ENCODE peak calls at places on chromosomes 2 and 18, in seven cellular contexts. A is GM23248, M is HCT116, W is MM.1S, Z is PC-3, K is hepatocyte, V is GM23338. C is an unnamed sample.

GRCh38 chr2:68747918-68748317 is 13.3 kb downstream of the ARHGAP25 start:
- DNase-seq in A (no peak), M (no peak), W (no peak), Z (no peak), K (no peak), V (no peak), C (no peak)

GRCh38 chr2:184598313-184599053 is at the start of gene ZNF804A:
- DNase-seq in A (peak), M (no peak), W (peak), Z (peak), K (peak), V (peak), C (peak)

GRCh38 chr2:216012133-216012829 is 1.1 kb downstream of the MREG start:
- DNase-seq in A (peak), M (no peak), W (no peak), Z (peak), K (peak), V (no peak), C (no peak)

GRCh38 chr2:203871371-203871983 is 3.9 kb downstream of the CTLA4 start:
- DNase-seq in A (no peak), M (no peak), W (peak), Z (no peak), K (no peak), V (no peak), C (no peak)

GRCh38 chr2:64634338-64635267 is 19.1 kb downstream of the SERTAD2 start:
- DNase-seq in A (peak), M (no peak), W (no peak), Z (no peak), K (no peak), V (no peak), C (no peak)

GRCh38 chr2:203994735-203995134 is 58.2 kb downstream of the ICOS start:
- DNase-seq in A (no peak), M (no peak), W (no peak), Z (no peak), K (no peak), V (no peak), C (no peak)

GRCh38 chr2:126222316-126222715 is 433.6 kb upstream of the GYPC start:
- DNase-seq in A (no peak), M (no peak), W (no peak), Z (no peak), K (no peak), V (no peak), C (no peak)

GRCh38 chr2:79860233-79861058 is 347.6 kb downstream of the CTNNA2 start:
- DNase-seq in A (peak), M (no peak), W (peak), Z (peak), K (peak), V (peak), C (peak)

GRCh38 chr2:173720310-173720709 is 244.9 kb downstream of the SP3 start:
- DNase-seq in A (peak), M (no peak), W (no peak), Z (peak), K (no peak), V (no peak), C (no peak)

GRCh38 chr2:9230051-9230802 is 23.6 kb downstream of the ASAP2 start:
- DNase-seq in A (peak), M (no peak), W (no peak), Z (no peak), K (no peak), V (no peak), C (no peak)

GRCh38 chr2:54240515-54241219 is 15.4 kb downstream of the TSPYL6 start:
- DNase-seq in A (peak), M (no peak), W (no peak), Z (peak), K (no peak), V (peak), C (peak)

DNA sequence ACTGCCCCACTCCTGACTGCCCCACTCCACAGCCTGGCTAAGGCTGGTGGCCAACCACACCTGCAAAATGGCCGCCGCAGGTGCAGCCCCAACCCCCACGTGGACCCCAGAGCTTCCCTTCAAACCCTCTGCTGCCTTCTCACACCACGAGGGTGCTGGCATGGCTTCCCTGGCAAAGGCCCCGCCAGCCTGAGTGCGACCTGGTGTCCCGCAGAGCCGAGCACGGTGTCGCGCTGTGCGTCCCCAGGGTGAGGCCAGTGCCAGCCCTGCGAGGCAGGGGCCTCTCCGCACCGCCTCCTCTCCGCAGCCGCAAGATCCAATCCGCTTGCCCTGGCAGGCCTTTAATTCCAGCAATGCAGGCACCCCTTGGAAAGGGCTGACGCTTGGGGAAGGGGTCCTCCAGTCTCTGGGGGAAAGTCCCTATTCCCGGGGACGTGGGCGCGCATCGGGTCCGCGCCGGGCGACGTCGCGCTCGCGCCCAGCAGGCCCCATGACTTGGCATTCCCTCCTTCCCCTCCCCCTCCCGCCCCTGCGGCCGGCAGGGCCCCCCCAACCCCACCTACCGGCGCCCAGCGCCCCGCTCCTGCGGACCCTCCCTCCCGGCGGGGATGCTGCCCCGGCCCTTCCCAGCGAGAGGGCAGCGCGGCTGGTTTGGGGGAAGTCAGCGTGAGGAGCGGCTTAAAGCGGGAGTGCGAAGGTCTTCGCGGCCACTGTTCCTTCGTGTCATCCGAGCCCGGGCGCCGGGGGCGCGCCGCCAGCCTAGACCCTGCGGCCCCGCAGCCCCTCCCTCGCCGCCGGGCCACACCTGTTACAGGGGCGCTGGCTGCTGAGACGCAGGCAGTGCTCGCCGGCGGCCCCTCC is 1.2 kb downstream of the KIF1A start:
- DNase-seq in A (no peak), M (no peak), W (no peak), Z (no peak), K (peak), V (peak), C (peak)
- TF ChIP-seq EZH2 in A (no peak), M (no peak), W (no peak), Z (no peak), K (peak), V (no peak), C (peak)

GRCh38 chr18:77108821-77109692 is 23.5 kb downstream of the MBP start:
- DNase-seq in A (no peak), M (no peak), W (no peak), Z (no peak), K (no peak), V (no peak), C (no peak)

GRCh38 chr18:77110400-77110799 is 22.2 kb downstream of the MBP start:
- DNase-seq in A (no peak), M (no peak), W (no peak), Z (no peak), K (no peak), V (peak), C (no peak)

GRCh38 chr18:77107218-77107815 is 25.3 kb downstream of the MBP start:
- DNase-seq in A (no peak), M (no peak), W (no peak), Z (no peak), K (no peak), V (no peak), C (no peak)

GRCh38 chr18:77106331-77106730 is 26.3 kb downstream of the MBP start:
- DNase-seq in A (no peak), M (no peak), W (no peak), Z (no peak), K (no peak), V (no peak), C (no peak)

DNA sequence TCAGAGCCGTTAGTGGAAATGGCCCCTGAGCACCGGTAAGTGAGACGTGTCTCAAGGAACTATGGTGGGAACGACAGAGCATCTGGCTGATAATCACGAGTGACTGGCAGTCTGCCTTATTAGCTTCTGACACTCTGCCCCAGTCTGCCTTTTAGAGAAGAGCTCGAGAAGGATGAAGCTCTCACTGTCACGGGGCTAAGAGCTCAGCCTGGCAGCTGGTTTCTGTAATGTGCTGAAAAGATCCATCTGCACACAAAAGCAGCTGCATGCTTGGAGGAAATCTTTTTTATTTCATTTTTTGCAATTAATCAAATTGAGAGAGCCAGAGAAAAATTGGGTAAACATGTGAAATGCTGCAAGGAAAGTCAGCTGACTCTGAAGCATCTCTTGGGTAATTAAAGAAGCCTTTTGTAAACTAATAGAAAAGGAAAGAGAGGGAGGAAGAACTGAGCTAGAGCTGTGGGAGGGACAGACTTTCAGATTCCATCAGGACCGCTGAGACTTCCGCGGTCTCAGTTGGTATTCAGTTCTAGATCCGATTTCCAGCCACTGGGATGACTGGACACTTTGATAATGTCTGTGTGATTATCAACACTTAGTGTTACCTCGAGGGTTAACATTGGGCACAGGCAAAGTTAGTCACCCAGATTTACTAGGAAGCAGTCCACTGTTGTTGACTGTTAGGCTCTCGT is 24.4 kb downstream of the MBP start:
- DNase-seq in A (peak), M (no peak), W (peak), Z (no peak), K (peak), V (no peak), C (peak)
- H3K4me3 ChIP-seq in A (peak), M (no peak), W (no peak), Z (no peak), K (no peak), V (no peak), C (no peak)

GRCh38 chr2:113240150-113240914 is 38.4 kb downstream of the PAX8 start:
- DNase-seq in A (peak), M (peak), W (peak), Z (peak), K (peak), V (no peak), C (no peak)
- TF ChIP-seq EZH2phosphoT487 in A (no peak), M (no peak), W (no peak), Z (no peak), K (no peak), V (no peak), C (no peak)

GRCh38 chr2:220663065-220663464 is 909.0 kb downstream of the EPHA4 start:
- DNase-seq in A (no peak), M (no peak), W (no peak), Z (no peak), K (no peak), V (no peak), C (no peak)
- TF ChIP-seq EZH2 in A (no peak), M (no peak), W (no peak), Z (no peak), K (no peak), V (no peak), C (no peak)

DNA sequence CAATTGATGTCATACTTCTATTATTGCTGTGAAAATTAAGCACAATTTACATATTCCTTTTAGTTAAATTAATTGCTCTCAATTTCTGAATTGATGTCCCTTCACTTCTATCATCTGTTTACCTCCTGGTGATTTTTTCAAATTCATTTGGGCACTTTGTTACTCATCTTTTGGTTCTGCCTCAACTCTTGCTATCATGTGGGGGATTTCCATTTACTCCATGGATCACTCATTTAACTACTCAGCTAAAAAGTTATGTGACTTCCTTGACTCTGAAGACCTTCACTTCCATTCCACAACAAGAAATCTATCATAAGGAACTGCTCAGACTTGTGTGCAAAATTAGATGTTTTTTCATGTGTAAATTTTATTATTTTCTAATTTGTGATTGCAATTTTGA is 126.2 kb downstream of the EHBP1 start:
- DNase-seq in A (no peak), M (no peak), W (no peak), Z (no peak), K (no peak), V (no peak), C (no peak)
- H3K4me3 ChIP-seq in A (no peak), M (no peak), W (no peak), Z (no peak), K (no peak), V (no peak), C (no peak)

DNA sequence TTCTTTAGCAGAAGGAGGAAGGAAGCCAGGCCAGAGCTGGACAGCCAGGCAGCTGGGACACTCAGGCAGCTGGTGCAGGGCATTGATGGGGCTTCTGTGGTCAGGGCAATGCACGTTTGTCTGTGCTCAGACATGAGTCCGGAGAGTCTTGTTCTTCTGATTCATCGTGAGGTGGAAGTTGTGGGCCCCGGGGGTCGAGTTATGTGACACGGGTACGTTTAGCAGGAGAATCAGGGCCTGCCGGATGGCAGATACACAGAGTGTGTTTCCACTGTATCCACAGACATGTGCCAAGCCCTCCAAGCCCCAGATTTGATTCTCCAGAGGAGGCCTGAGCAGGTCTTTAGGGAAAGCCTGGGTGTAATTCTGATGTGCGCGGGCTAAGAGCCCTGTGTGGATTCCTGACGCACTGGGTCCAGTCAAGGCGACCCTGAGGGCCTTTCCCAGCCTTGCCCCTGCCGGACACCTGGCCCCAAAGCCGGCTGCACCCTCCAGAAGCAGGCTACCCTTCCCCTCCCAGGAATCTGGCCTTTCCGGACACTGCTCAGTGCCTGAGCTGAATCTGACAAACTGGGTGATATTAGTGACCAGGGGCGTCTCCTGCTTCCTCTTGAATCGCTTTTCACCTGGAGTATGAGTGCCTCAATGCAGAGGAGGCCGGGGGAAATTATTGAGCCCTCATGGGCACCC is 10.1 kb downstream of the ARHGEF4 start:
- DNase-seq in A (no peak), M (no peak), W (no peak), Z (peak), K (no peak), V (no peak), C (no peak)
- TF ChIP-seq EZH2phosphoT487 in A (no peak), M (no peak), W (no peak), Z (no peak), K (no peak), V (no peak), C (no peak)

GRCh38 chr2:161417428-161418274 is 1.6 kb downstream of the TBR1 start:
- DNase-seq in A (no peak), M (no peak), W (no peak), Z (no peak), K (no peak), V (no peak), C (peak)
- TF ChIP-seq EZH2 in A (no peak), M (no peak), W (no peak), Z (no peak), K (peak), V (peak), C (peak)

DNA sequence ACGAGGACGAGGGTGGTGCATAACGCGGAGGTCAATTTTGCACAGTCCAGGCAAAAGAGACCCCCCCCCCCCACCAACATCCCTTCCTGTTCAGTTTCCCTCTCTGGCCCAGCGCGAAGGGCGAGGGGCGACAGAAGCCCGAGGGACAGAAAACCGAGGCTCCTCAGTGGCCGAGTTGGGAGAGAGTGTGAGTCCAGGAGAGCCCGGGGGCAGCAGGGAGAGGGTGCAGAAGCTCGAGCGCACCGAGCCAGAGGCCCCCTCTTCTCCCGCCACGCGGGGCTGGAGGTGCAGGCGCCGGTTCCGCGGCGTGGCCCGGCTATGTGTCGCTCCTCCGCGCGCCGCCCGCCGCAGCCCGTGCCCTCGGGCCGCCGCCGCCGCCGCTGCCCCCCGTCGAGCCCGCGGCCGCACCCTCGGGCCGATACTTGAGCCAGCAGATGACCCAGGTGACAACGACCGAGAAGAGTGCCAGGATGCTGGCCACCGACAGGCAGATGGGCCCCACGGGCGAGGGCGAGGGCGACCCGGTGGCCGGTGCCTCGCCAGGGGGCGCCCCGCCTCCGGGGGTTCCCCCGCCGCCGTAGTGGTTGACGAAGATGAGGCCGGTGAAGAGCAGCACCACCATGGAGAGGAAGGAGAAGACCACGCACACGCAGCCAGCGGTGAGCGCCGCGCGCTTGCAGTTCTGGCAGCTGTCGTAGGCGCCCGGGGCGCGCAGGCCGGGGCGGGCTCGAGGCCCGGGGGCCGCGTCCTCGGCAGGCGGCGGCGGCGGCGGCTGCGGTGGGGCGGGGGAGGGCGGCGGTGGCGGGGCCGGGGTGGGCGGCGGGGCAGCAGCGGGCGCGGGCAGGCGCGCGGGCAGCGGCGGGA is 20.1 kb upstream of the PAX3 start:
- DNase-seq in A (peak), M (no peak), W (peak), Z (no peak), K (peak), V (peak), C (peak)
- H3K4me3 ChIP-seq in A (peak), M (peak), W (peak), Z (peak), K (peak), V (peak), C (peak)

GRCh38 chr18:8030201-8030600 is 463.1 kb downstream of the PTPRM start:
- DNase-seq in A (no peak), M (no peak), W (no peak), Z (no peak), K (no peak), V (no peak), C (no peak)
- TF ChIP-seq EZH2phosphoT487 in A (no peak), M (no peak), W (no peak), Z (no peak), K (no peak), V (no peak), C (no peak)

GRCh38 chr2:98086491-98087446 is at the start of gene VWA3B:
- DNase-seq in A (peak), M (peak), W (peak), Z (peak), K (peak), V (peak), C (peak)
- TF ChIP-seq EZH2 in A (no peak), M (no peak), W (no peak), Z (no peak), K (peak), V (no peak), C (peak)